ENCODE peak calls at places on chromosomes 2 and 18, in eight cellular contexts. F, W, X, U, H, I, N and M are unnamed samples. For H3K4me1, the result is how much of the 10 kb centered on the place peaks cover.

GRCh38 chr2:51027968-51028367 is 4.0 kb downstream of the NRXN1 start:
- DNase-seq in N (no peak), X (no peak), I (peak), F (no peak), W (peak), U (no peak), H (no peak), M (no peak)

GRCh38 chr2:193141-193552 is 70.7 kb downstream of the SH3YL1 start:
- DNase-seq in I (no peak), N (no peak), U (peak), W (no peak), X (no peak), H (no peak), F (no peak), M (peak)

GRCh38 chr2:186125156-186125555 is 360.9 kb upstream of the ZC3H15 start:
- DNase-seq in U (no peak), H (no peak), I (no peak), F (no peak), W (no peak), X (no peak), N (no peak), M (no peak)

GRCh38 chr2:1234731-1235308 is 178.4 kb upstream of the TPO start:
- DNase-seq in N (peak), I (no peak), H (no peak), U (peak), W (no peak), F (no peak), X (no peak), M (no peak)

GRCh38 chr2:28413896-28414290 is 21.2 kb downstream of the FOSL2 start:
- DNase-seq in X (no peak), N (no peak), F (no peak), U (no peak), W (no peak), I (no peak), H (no peak), M (no peak)

GRCh38 chr2:201798252-201798918 is 8.0 kb upstream of the CDK15 start:
- DNase-seq in W (no peak), N (peak), F (no peak), I (no peak), H (peak), U (peak), X (no peak), M (no peak)

GRCh38 chr2:215693269-215693998 is 257.6 kb upstream of the FN1 start:
- DNase-seq in N (peak), X (no peak), I (no peak), U (peak), F (no peak), W (no peak), H (peak), M (no peak)

GRCh38 chr2:122737429-122738077 is 982.1 kb downstream of the TSN start:
- DNase-seq in W (no peak), N (no peak), H (peak), X (no peak), U (no peak), I (no peak), F (no peak), M (no peak)

GRCh38 chr2:199273043-199273647 is 184.6 kb downstream of the SATB2 start:
- DNase-seq in I (no peak), X (no peak), U (peak), F (no peak), H (peak), W (no peak), N (no peak), M (no peak)

GRCh38 chr2:208179028-208179609 is 10.7 kb downstream of the C2orf80 start:
- DNase-seq in H (peak), N (no peak), U (no peak), I (peak), F (no peak), W (no peak), X (no peak), M (no peak)

GRCh38 chr2:167275066-167275465 is 386.8 kb downstream of the XIRP2 start:
- DNase-seq in F (no peak), X (no peak), W (no peak), H (no peak), U (no peak), N (no peak), I (no peak), M (no peak)

GRCh38 chr2:98936133-98936916 is at the start of gene CRACDL:
- DNase-seq in N (peak), X (no peak), H (peak), F (peak), I (no peak), W (no peak), U (no peak), M (no peak)

GRCh38 chr2:192960945-192961344 is 766.2 kb upstream of the TMEFF2 start:
- DNase-seq in U (no peak), H (no peak), F (no peak), I (no peak), X (no peak), N (no peak), W (no peak), M (no peak)

GRCh38 chr2:20447437-20448245 is 767 bp downstream of the RHOB start:
- DNase-seq in F (peak), I (peak), X (no peak), U (peak), W (peak), H (peak), N (peak), M (no peak)

GRCh38 chr2:45412754-45413379 is 198.2 kb downstream of the SRBD1 start:
- DNase-seq in I (no peak), H (no peak), F (no peak), U (peak), X (no peak), W (no peak), N (peak), M (no peak)

GRCh38 chr2:30255466-30256408 is 24.4 kb downstream of the LBH start:
- DNase-seq in X (no peak), I (no peak), H (no peak), F (no peak), W (no peak), U (no peak), N (peak), M (no peak)

GRCh38 chr2:128531856-128532255 is 213.2 kb upstream of the HS6ST1 start:
- DNase-seq in H (no peak), U (no peak), F (no peak), I (no peak), N (no peak), X (no peak), W (no peak), M (no peak)

GRCh38 chr18:1914489-1914888 is 656.8 kb downstream of the METTL4 start:
- DNase-seq in N (no peak), I (no peak), U (no peak), H (peak), W (no peak), X (peak), F (no peak), M (no peak)

GRCh38 chr2:50492452-50492851 is 539.5 kb downstream of the NRXN1 start:
- DNase-seq in X (peak), I (no peak), H (peak), U (peak), F (no peak), N (peak), W (no peak), M (no peak)

GRCh38 chr2:9721346-9721745 is 90.5 kb upstream of the YWHAQ start:
- DNase-seq in W (no peak), N (no peak), I (no peak), H (no peak), U (no peak), X (no peak), F (no peak), M (no peak)

GRCh38 chr2:9717886-9718451 is 87.2 kb upstream of the YWHAQ start:
- DNase-seq in U (no peak), F (no peak), X (no peak), I (no peak), N (no peak), W (no peak), H (no peak), M (no peak)

GRCh38 chr2:9722451-9722850 is 91.7 kb upstream of the YWHAQ start:
- DNase-seq in X (no peak), H (no peak), I (no peak), N (no peak), F (no peak), U (no peak), W (no peak), M (no peak)

GRCh38 chr2:9724565-9724964 is 93.8 kb upstream of the YWHAQ start:
- DNase-seq in U (no peak), N (no peak), W (no peak), X (no peak), F (no peak), I (no peak), H (no peak), M (no peak)

GRCh38 chr2:9720352-9721093 is 89.7 kb upstream of the YWHAQ start:
- DNase-seq in H (no peak), X (no peak), N (no peak), U (no peak), W (no peak), F (no peak), I (no peak), M (no peak)
- H3K4me3 ChIP-seq in H (no peak), X (no peak), N (no peak), U (no peak), W (no peak), F (no peak), I (no peak), M (no peak)

DNA sequence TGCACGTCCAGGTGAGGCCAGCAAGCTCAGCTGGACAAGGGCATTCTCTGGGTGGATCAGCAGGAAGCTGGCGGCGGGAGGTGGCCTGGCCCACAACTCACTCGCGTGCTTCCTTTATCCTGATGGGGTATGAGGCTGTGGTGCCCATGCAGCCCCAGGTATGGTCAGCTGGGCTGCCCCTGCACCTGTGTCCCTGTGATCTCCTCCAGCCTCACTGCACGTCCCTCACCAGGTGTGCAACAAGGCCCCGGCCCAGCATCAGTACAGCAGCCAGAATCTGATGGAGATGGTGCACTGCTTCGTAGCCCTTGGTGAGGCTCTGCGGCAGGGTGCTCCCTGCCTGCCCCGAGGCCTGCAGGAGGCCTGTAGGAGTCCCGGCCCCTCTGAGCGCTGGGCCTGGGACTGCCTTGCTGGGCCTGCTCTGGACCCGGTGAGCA is 17.6 kb downstream of the MROH2A start:
- DNase-seq in F (no peak), I (no peak), W (no peak), X (no peak), N (peak), U (no peak), H (no peak), M (no peak)
- H3K4me1 ChIP-seq in F (under half), I (under half), W (under half), X (under half), N (under half), U (under half), H (under half), M (under half)

GRCh38 chr2:60505861-60506260 is 47.6 kb downstream of the BCL11A start:
- DNase-seq in X (no peak), W (no peak), I (no peak), H (no peak), N (no peak), U (no peak), F (no peak), M (no peak)

GRCh38 chr2:60500861-60501260 is 52.6 kb downstream of the BCL11A start:
- DNase-seq in H (no peak), N (no peak), X (no peak), I (no peak), F (no peak), U (no peak), W (no peak), M (no peak)

GRCh38 chr2:60502123-60502522 is 51.3 kb downstream of the BCL11A start:
- DNase-seq in H (no peak), I (no peak), N (no peak), X (no peak), U (no peak), F (no peak), W (no peak), M (no peak)

GRCh38 chr2:60505240-60505639 is 48.2 kb downstream of the BCL11A start:
- DNase-seq in X (no peak), F (no peak), N (no peak), U (no peak), I (no peak), W (no peak), H (no peak), M (no peak)

DNA sequence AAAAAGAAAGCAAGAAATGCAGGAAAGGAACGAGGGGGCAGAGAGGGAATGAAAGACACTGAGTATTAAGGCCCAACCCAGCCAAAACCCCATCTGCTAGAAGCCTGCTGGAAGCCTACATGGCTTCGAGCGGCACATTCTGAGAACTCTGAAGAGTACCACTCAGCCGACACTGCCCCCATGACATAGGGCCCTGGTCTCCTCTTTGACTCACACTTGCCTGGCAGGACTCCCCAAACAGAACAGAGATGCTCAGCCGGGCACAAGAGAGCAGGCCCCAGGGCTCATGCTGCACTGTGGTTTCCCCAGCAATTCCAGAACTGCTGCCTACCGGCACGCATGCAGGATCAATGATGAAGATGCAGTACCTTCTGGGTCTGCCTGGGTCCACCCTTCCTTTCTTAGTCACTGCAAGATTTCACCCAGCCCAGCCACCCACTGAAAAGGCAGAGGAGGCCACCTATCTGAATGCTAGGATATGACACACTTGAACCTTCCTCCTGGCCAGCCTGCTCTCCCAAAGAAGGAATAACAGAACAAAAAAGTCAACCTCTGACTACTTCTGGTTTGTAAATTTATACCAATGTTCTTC is 49.4 kb downstream of the BCL11A start:
- DNase-seq in I (no peak), H (no peak), N (no peak), U (no peak), W (no peak), F (no peak), X (no peak), M (no peak)
- TF ChIP-seq CTCF in I (no peak), H (no peak), N (no peak), U (no peak), W (no peak), F (no peak), X (peak), M (no peak)

DNA sequence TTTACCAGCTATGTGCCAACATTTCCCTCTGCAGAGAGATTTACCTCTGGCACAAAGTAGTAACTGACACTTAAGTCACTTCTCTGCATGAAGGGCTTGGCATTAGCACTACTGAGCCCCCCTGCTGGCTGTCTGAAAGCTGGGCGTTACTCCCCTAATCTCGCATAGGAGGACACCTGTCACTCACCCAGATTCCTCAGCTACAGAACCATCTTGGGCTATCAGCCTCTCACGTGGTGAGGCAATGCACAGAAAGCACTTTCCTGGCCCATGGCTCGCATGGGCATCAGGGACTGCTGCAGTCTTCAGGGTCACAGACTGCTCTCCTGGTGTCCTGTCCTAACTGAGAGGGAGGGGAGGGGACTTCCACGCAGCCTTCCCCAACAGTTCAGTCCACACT is 12.0 kb downstream of the SERPINE2 start:
- DNase-seq in F (no peak), X (no peak), H (no peak), I (no peak), W (no peak), U (no peak), N (no peak), M (no peak)
- H3K4me3 ChIP-seq in F (no peak), X (no peak), H (no peak), I (no peak), W (no peak), U (no peak), N (no peak), M (no peak)

GRCh38 chr2:54471221-54471711 is 15.1 kb downstream of the SPTBN1 start:
- DNase-seq in F (no peak), I (no peak), U (peak), X (no peak), W (no peak), N (no peak), H (peak), M (no peak)
- H3K4me1 ChIP-seq in F (under half), I (half or more), U (under half), X (under half), W (half or more), N (under half), H (half or more), M (under half)

GRCh38 chr2:100482741-100483140 is 12.5 kb downstream of the NMS start:
- DNase-seq in X (no peak), I (no peak), W (no peak), U (no peak), N (peak), F (no peak), H (peak), M (no peak)
- TF ChIP-seq CTCF in X (peak), I (no peak), W (no peak), U (no peak), N (peak), F (no peak), H (peak), M (no peak)

DNA sequence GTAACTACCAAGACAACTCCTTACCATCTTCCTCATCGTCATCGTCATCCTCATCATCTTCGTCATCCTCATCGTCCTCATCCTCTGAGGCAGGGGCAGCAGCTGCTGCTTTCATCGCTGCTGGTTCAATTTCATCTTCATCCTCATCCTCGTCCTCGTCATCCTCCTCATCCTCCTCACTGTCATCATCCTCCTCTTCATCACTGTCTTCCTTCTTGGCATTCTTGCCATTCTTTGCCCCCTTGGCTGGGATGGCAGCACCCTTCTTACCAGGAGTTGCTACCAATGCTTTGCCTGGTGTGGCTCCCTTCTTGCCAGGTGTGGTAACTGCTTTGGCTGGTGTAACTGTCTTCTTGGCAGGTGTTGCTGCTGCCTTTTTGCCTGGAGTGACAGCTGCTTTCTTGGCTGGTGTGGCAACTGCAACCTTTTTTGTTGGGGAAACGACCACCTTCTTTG is 2.7 kb downstream of the NCL start:
- DNase-seq in N (no peak), H (no peak), X (no peak), F (no peak), W (no peak), U (no peak), I (no peak), M (no peak)
- H3K4me3 ChIP-seq in N (no peak), H (no peak), X (no peak), F (no peak), W (no peak), U (no peak), I (no peak), M (no peak)